ENCODE peak calls at places on chromosomes 6 and 20, in eight cellular contexts. One of them, this sample, is unnamed. For H3K27me3, H3K36me3 and H3K4me1, the result is how much of the 10 kb centered on the place peaks cover.

GRCh38 chr20:40568200-40568599 is 120.8 kb downstream of the MAFB start:
- DNase-seq in cardiac muscle cell: no peak
- DNase-seq in sigmoid colon: no peak
- DNase-seq in SJSA1: no peak
- DNase-seq in CD4-positive, CD25-positive, alpha-beta regulatory T cell: no peak
- DNase-seq in fibroblast of lung: no peak
- DNase-seq in lung: no peak
- DNase-seq in PC-3: no peak
- DNase-seq in this sample: no peak

GRCh38 chr6:41598670-41599014 is 39.6 kb upstream of the MDFI start:
- DNase-seq in cardiac muscle cell: no peak
- DNase-seq in sigmoid colon: peak
- DNase-seq in SJSA1: no peak
- DNase-seq in CD4-positive, CD25-positive, alpha-beta regulatory T cell: no peak
- DNase-seq in fibroblast of lung: no peak
- DNase-seq in lung: no peak
- DNase-seq in PC-3: no peak
- DNase-seq in this sample: no peak

GRCh38 chr6:159761135-159761872 is 541 bp upstream of the ACAT2 start:
- DNase-seq in cardiac muscle cell: peak
- DNase-seq in sigmoid colon: peak
- DNase-seq in SJSA1: peak
- DNase-seq in CD4-positive, CD25-positive, alpha-beta regulatory T cell: no peak
- DNase-seq in fibroblast of lung: peak
- DNase-seq in lung: no peak
- DNase-seq in PC-3: peak
- DNase-seq in this sample: no peak

GRCh38 chr20:58950603-58951002 is 30.5 kb upstream of the NELFCD start:
- DNase-seq in cardiac muscle cell: no peak
- DNase-seq in sigmoid colon: no peak
- DNase-seq in SJSA1: no peak
- DNase-seq in CD4-positive, CD25-positive, alpha-beta regulatory T cell: no peak
- DNase-seq in fibroblast of lung: no peak
- DNase-seq in lung: no peak
- DNase-seq in PC-3: no peak
- DNase-seq in this sample: no peak

GRCh38 chr6:55632953-55633352 is 54.0 kb upstream of the HMGCLL1 start:
- DNase-seq in cardiac muscle cell: no peak
- DNase-seq in sigmoid colon: no peak
- DNase-seq in SJSA1: no peak
- DNase-seq in CD4-positive, CD25-positive, alpha-beta regulatory T cell: no peak
- DNase-seq in fibroblast of lung: peak
- DNase-seq in lung: no peak
- DNase-seq in PC-3: peak
- DNase-seq in this sample: no peak

GRCh38 chr20:46401478-46401860 is 4.9 kb downstream of the ELMO2 start:
- DNase-seq in cardiac muscle cell: no peak
- DNase-seq in sigmoid colon: no peak
- DNase-seq in SJSA1: no peak
- DNase-seq in CD4-positive, CD25-positive, alpha-beta regulatory T cell: peak
- DNase-seq in fibroblast of lung: no peak
- DNase-seq in lung: no peak
- DNase-seq in PC-3: no peak
- DNase-seq in this sample: no peak

GRCh38 chr6:147508073-147508870 is at the start of gene SAMD5:
- DNase-seq in cardiac muscle cell: peak
- DNase-seq in sigmoid colon: peak
- DNase-seq in SJSA1: peak
- DNase-seq in CD4-positive, CD25-positive, alpha-beta regulatory T cell: peak
- DNase-seq in fibroblast of lung: peak
- DNase-seq in lung: peak
- DNase-seq in PC-3: peak
- DNase-seq in this sample: peak

GRCh38 chr6:137878810-137879285 is 11.8 kb downstream of the TNFAIP3 start:
- DNase-seq in cardiac muscle cell: peak
- DNase-seq in sigmoid colon: peak
- DNase-seq in SJSA1: no peak
- DNase-seq in CD4-positive, CD25-positive, alpha-beta regulatory T cell: peak
- DNase-seq in fibroblast of lung: no peak
- DNase-seq in lung: no peak
- DNase-seq in PC-3: no peak
- DNase-seq in this sample: no peak

GRCh38 chr6:46651006-46651405 is 1.6 kb downstream of the CYP39A1 start:
- DNase-seq in cardiac muscle cell: no peak
- DNase-seq in sigmoid colon: no peak
- DNase-seq in SJSA1: no peak
- DNase-seq in CD4-positive, CD25-positive, alpha-beta regulatory T cell: no peak
- DNase-seq in fibroblast of lung: peak
- DNase-seq in lung: no peak
- DNase-seq in PC-3: peak
- DNase-seq in this sample: no peak

GRCh38 chr6:18076231-18076630 is 46.2 kb downstream of the NHLRC1 start:
- DNase-seq in cardiac muscle cell: no peak
- DNase-seq in sigmoid colon: no peak
- DNase-seq in SJSA1: no peak
- DNase-seq in CD4-positive, CD25-positive, alpha-beta regulatory T cell: no peak
- DNase-seq in fibroblast of lung: no peak
- DNase-seq in lung: no peak
- DNase-seq in PC-3: no peak
- DNase-seq in this sample: no peak

GRCh38 chr20:47354388-47354709 is 2.1 kb downstream of the ZMYND8 start:
- DNase-seq in cardiac muscle cell: no peak
- DNase-seq in sigmoid colon: no peak
- DNase-seq in SJSA1: no peak
- DNase-seq in CD4-positive, CD25-positive, alpha-beta regulatory T cell: no peak
- DNase-seq in fibroblast of lung: no peak
- DNase-seq in lung: no peak
- DNase-seq in PC-3: no peak
- DNase-seq in this sample: no peak

GRCh38 chr6:45678063-45678620 is 300.4 kb upstream of the SUPT3H start:
- DNase-seq in cardiac muscle cell: no peak
- DNase-seq in sigmoid colon: no peak
- DNase-seq in SJSA1: no peak
- DNase-seq in CD4-positive, CD25-positive, alpha-beta regulatory T cell: no peak
- DNase-seq in fibroblast of lung: peak
- DNase-seq in lung: no peak
- DNase-seq in PC-3: no peak
- DNase-seq in this sample: no peak

GRCh38 chr20:61902213-61902869 is 163.3 kb downstream of the TAF4 start:
- DNase-seq in cardiac muscle cell: no peak
- DNase-seq in sigmoid colon: no peak
- DNase-seq in SJSA1: no peak
- DNase-seq in CD4-positive, CD25-positive, alpha-beta regulatory T cell: no peak
- DNase-seq in fibroblast of lung: no peak
- DNase-seq in lung: no peak
- DNase-seq in PC-3: no peak
- DNase-seq in this sample: no peak

DNA sequence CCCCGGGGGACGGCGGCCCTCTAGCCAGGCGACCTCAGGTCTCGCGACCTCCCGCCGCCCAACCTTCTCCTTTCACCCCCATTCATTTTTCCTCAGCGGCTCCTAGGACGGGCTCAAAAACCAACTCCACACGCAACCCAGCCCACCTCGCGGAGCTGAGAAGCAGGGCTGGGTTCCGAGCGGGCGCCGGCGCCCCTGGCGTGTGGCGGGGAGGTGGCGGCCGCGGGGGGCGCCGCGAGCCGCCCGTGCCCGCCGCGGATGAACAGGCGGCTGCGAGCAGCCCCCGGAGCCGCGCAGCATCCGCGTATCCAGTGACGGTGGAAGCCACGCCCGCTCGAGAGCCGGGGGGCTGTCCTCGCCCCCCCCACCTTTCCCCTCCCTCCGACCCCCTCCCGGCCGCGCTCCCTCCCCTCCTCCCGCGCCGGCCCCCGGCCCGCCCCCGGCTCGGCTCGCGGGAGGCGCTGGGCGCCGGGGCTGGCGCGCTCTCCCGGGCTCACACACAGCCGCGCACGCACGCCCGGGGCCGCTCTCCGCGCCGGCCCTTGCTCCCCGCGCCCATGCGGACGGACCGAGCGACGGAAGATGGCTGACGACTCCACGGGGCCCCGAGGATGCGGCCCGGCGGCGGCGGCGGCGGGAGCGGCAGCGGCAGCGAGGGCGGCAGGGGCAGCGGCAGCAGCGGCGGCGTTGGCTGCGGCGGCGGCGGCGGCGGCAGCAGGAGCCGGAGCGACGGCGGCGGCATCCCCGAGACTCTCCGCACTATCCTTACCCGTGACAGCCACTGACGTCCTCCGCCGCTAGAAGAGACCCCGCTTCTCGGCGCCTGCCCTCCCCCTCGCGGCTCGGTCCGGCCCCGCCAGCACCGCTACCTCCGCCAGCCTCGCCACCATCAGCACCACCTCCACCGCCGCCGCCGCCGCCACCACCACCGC is at the start of gene SOBP:
- DNase-seq in cardiac muscle cell: peak
- DNase-seq in sigmoid colon: peak
- DNase-seq in SJSA1: peak
- DNase-seq in CD4-positive, CD25-positive, alpha-beta regulatory T cell: peak
- DNase-seq in fibroblast of lung: peak
- DNase-seq in lung: peak
- DNase-seq in PC-3: no peak
- DNase-seq in this sample: peak
- H3K27me3 ChIP-seq in cardiac muscle cell: under half
- H3K27me3 ChIP-seq in sigmoid colon: under half
- H3K27me3 ChIP-seq in SJSA1: half or more
- H3K27me3 ChIP-seq in CD4-positive, CD25-positive, alpha-beta regulatory T cell: half or more
- H3K27me3 ChIP-seq in fibroblast of lung: under half
- H3K27me3 ChIP-seq in lung: under half
- H3K27me3 ChIP-seq in PC-3: half or more
- H3K27me3 ChIP-seq in this sample: under half

GRCh38 chr6:130098317-130098716 is 79.9 kb downstream of the L3MBTL3 start:
- DNase-seq in cardiac muscle cell: no peak
- DNase-seq in sigmoid colon: no peak
- DNase-seq in SJSA1: no peak
- DNase-seq in CD4-positive, CD25-positive, alpha-beta regulatory T cell: no peak
- DNase-seq in fibroblast of lung: no peak
- DNase-seq in lung: no peak
- DNase-seq in PC-3: peak
- DNase-seq in this sample: no peak

GRCh38 chr6:130093546-130093945 is 75.2 kb downstream of the L3MBTL3 start:
- DNase-seq in cardiac muscle cell: no peak
- DNase-seq in sigmoid colon: no peak
- DNase-seq in SJSA1: no peak
- DNase-seq in CD4-positive, CD25-positive, alpha-beta regulatory T cell: no peak
- DNase-seq in fibroblast of lung: no peak
- DNase-seq in lung: no peak
- DNase-seq in PC-3: no peak
- DNase-seq in this sample: no peak

DNA sequence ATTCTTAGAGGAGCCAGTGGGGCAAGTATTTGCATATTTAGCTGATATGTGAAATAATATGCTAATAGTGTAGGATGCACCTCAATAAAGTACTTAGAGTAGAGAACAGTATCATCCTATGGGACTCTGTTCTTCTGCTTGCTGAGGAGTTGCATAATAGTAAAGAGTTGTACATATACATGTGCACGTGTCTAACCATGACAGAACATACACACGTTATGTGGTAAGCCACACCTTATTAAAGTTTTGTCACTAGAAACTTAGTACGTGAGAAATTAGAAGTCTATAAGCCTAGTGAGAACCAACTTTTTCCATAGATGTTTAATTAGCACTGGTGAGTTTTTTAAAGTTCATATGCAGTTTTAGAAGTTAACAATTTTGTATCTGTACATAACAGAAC is 80.7 kb downstream of the L3MBTL3 start:
- DNase-seq in cardiac muscle cell: no peak
- DNase-seq in sigmoid colon: no peak
- DNase-seq in SJSA1: no peak
- DNase-seq in CD4-positive, CD25-positive, alpha-beta regulatory T cell: no peak
- DNase-seq in fibroblast of lung: no peak
- DNase-seq in lung: no peak
- DNase-seq in PC-3: no peak
- DNase-seq in this sample: no peak
- H3K36me3 ChIP-seq in cardiac muscle cell: under half
- H3K36me3 ChIP-seq in sigmoid colon: under half
- H3K36me3 ChIP-seq in SJSA1: under half
- H3K36me3 ChIP-seq in CD4-positive, CD25-positive, alpha-beta regulatory T cell: under half
- H3K36me3 ChIP-seq in fibroblast of lung: under half
- H3K36me3 ChIP-seq in lung: under half
- H3K36me3 ChIP-seq in PC-3: under half
- H3K36me3 ChIP-seq in this sample: under half

GRCh38 chr6:4021862-4022715 is 56.8 kb downstream of the FAM217A start:
- DNase-seq in cardiac muscle cell: no peak
- DNase-seq in sigmoid colon: no peak
- DNase-seq in SJSA1: no peak
- DNase-seq in CD4-positive, CD25-positive, alpha-beta regulatory T cell: peak
- DNase-seq in fibroblast of lung: no peak
- DNase-seq in lung: no peak
- DNase-seq in PC-3: no peak
- DNase-seq in this sample: no peak

GRCh38 chr6:4021133-4021861 is 57.6 kb downstream of the FAM217A start:
- DNase-seq in cardiac muscle cell: peak
- DNase-seq in sigmoid colon: peak
- DNase-seq in SJSA1: peak
- DNase-seq in CD4-positive, CD25-positive, alpha-beta regulatory T cell: peak
- DNase-seq in fibroblast of lung: peak
- DNase-seq in lung: peak
- DNase-seq in PC-3: peak
- DNase-seq in this sample: peak

GRCh38 chr6:4028051-4028450 is 50.9 kb downstream of the FAM217A start:
- DNase-seq in cardiac muscle cell: no peak
- DNase-seq in sigmoid colon: no peak
- DNase-seq in SJSA1: no peak
- DNase-seq in CD4-positive, CD25-positive, alpha-beta regulatory T cell: no peak
- DNase-seq in fibroblast of lung: no peak
- DNase-seq in lung: no peak
- DNase-seq in PC-3: no peak
- DNase-seq in this sample: no peak

GRCh38 chr6:4023240-4023639 is 55.7 kb downstream of the FAM217A start:
- DNase-seq in cardiac muscle cell: no peak
- DNase-seq in sigmoid colon: no peak
- DNase-seq in SJSA1: no peak
- DNase-seq in CD4-positive, CD25-positive, alpha-beta regulatory T cell: peak
- DNase-seq in fibroblast of lung: peak
- DNase-seq in lung: no peak
- DNase-seq in PC-3: no peak
- DNase-seq in this sample: no peak

DNA sequence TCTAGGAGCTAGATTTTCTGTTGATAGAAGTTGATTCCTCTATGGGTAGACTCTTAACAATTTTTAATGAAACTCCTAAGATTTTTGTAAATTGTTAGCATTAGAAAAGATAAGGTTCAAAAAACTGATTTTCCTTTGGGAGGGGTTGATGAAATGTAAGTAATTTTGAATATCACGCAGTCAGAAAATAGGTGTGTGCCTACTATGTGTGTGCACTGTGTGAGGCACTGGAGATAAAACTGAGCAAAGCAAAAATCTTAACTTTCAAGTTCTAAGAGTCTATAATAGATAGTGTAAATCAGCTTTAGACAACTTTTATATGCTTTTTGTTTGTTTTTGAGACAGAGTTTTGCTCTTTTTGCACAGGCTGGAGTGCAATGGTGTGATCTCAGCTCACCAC is 53.3 kb downstream of the FAM217A start:
- DNase-seq in cardiac muscle cell: no peak
- DNase-seq in sigmoid colon: no peak
- DNase-seq in SJSA1: no peak
- DNase-seq in CD4-positive, CD25-positive, alpha-beta regulatory T cell: no peak
- DNase-seq in fibroblast of lung: no peak
- DNase-seq in lung: no peak
- DNase-seq in PC-3: no peak
- DNase-seq in this sample: no peak
- H3K4me1 ChIP-seq in cardiac muscle cell: under half
- H3K4me1 ChIP-seq in sigmoid colon: half or more
- H3K4me1 ChIP-seq in SJSA1: under half
- H3K4me1 ChIP-seq in CD4-positive, CD25-positive, alpha-beta regulatory T cell: half or more
- H3K4me1 ChIP-seq in fibroblast of lung: under half
- H3K4me1 ChIP-seq in lung: under half
- H3K4me1 ChIP-seq in PC-3: under half
- H3K4me1 ChIP-seq in this sample: under half

GRCh38 chr6:1624071-1624847 is 14.5 kb downstream of the FOXC1 start:
- DNase-seq in cardiac muscle cell: no peak
- DNase-seq in sigmoid colon: peak
- DNase-seq in SJSA1: no peak
- DNase-seq in CD4-positive, CD25-positive, alpha-beta regulatory T cell: no peak
- DNase-seq in fibroblast of lung: no peak
- DNase-seq in lung: no peak
- DNase-seq in PC-3: no peak
- DNase-seq in this sample: no peak
- H3K27me3 ChIP-seq in cardiac muscle cell: half or more
- H3K27me3 ChIP-seq in sigmoid colon: under half
- H3K27me3 ChIP-seq in SJSA1: under half
- H3K27me3 ChIP-seq in CD4-positive, CD25-positive, alpha-beta regulatory T cell: under half
- H3K27me3 ChIP-seq in fibroblast of lung: under half
- H3K27me3 ChIP-seq in lung: under half
- H3K27me3 ChIP-seq in PC-3: under half
- H3K27me3 ChIP-seq in this sample: under half

This sample was measured in Caco-2.